ENCODE peak calls at places on chromosomes 11 and 22, in seven cellular contexts. O is IMR-90, T is mammary epithelial cell, K is MM.1S, G is adipocyte, Y is colonic mucosa, E is HCT116. A is an unnamed sample.
A peak's percentile ranks its signal among the peaks of the same experiment; 100 is the strongest.

GRCh38 chr22:20988573-20989322 is 6.7 kb downstream of the LZTR1 start:
- DNase-seq in K (no peak), E (no peak), Y (no peak), G (no peak), O (no peak), T (no peak), A (no peak)

GRCh38 chr22:25478573-25478972 is 85.9 kb upstream of the GRK3 start:
- DNase-seq in G (no peak), Y (no peak), O (no peak), K (no peak), E (no peak), T (no peak), A (no peak)

GRCh38 chr22:19967850-19968449 is 26.3 kb upstream of the TXNRD2 start:
- DNase-seq in Y (no peak), K (no peak), G (no peak), O (no peak), T (no peak), E (no peak), A (no peak)

GRCh38 chr11:103091024-103091423 is 936 bp downstream of the DCUN1D5 start:
- DNase-seq in O (peak; percentile 4), G (peak; percentile 43), K (no peak), T (peak; percentile 26), Y (no peak), E (no peak), A (peak; percentile 18)

GRCh38 chr22:25174888-25175411 is 24.7 kb upstream of the CRYBB3 start:
- DNase-seq in K (no peak), E (no peak), O (no peak), T (no peak), G (no peak), Y (no peak), A (no peak)

GRCh38 chr11:45089845-45090499 is 56.5 kb upstream of the PRDM11 start:
- DNase-seq in G (peak; percentile 82), O (peak; percentile 37), T (peak; percentile 40), E (no peak), K (no peak), Y (no peak), A (peak; percentile 26)

GRCh38 chr11:96200243-96200642 is 142.8 kb downstream of the MAML2 start:
- DNase-seq in E (no peak), O (peak; percentile 89), Y (no peak), G (peak; percentile 94), T (no peak), K (no peak), A (no peak)

GRCh38 chr11:128929991-128930390 is 12.7 kb downstream of the TP53AIP1 start:
- DNase-seq in E (no peak), O (peak; percentile 73), T (no peak), K (no peak), Y (no peak), G (peak; percentile 19), A (no peak)

GRCh38 chr22:25736378-25737011 is 5.5 kb upstream of the MYO18B start:
- DNase-seq in Y (no peak), G (no peak), E (no peak), O (no peak), K (no peak), T (no peak), A (peak; percentile 88)

GRCh38 chr11:63614136-63614664 is at the start of gene PLAAT3:
- DNase-seq in E (peak; percentile 36), G (peak; percentile 79), O (no peak), Y (peak; percentile 73), K (peak; percentile 35), T (no peak), A (no peak)

GRCh38 chr11:70108250-70108649 is 30.1 kb downstream of the ANO1 start:
- DNase-seq in T (no peak), K (no peak), E (no peak), Y (no peak), G (peak; percentile 48), O (peak; percentile 84), A (no peak)

DNA sequence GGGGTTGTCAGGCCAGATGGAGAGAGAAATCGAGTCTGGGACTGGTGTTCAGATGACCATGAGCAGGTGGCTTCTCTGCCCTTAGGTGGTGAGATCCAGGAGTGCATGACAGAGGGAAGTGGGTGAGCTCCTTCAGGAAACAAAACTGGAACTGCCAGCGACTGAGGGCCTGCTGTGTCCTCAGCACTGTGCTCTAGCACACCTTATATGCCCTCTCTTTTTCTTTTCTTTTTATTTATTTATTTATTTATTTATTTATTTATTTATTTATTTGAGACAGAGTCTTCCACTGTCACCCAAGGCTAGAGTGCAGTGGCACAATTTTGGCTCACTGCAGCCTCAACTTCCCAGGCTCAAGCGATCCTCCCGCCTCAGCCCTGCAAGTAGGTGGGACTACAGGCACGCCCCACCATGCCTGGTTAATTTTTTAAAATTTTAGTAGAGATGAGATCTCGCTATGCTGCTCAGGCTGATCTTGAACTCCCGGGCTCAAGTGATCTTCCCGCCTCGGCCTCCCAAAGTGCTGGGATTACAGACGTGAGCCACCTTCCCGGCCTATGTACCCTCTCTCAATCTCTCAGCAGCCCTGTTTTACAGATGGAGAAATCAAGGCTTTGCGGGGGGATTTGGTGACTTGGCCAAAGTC is 14.8 kb upstream of the RASD2 start:
- DNase-seq in G (no peak), Y (no peak), E (no peak), T (no peak), O (no peak), K (no peak), A (no peak)
- H3K4me3 ChIP-seq in G (no peak overlapping the region), Y (no peak overlapping the region), E (no peak overlapping the region), T (no peak overlapping the region), O (no peak overlapping the region), K (no peak overlapping the region), A (no peak overlapping the region)

GRCh38 chr22:46592390-46592872 is 27.8 kb upstream of the GRAMD4 start:
- DNase-seq in K (peak; percentile 56), O (peak; percentile 71), G (no peak), E (no peak), T (peak; percentile 67), Y (no peak), A (peak; percentile 84)
- H3K9ac ChIP-seq in K (peak overlapping the region; percentile 43), O (no peak overlapping the region), G (peak overlapping the region; percentile 66), E (no peak overlapping the region), T (peak overlapping the region; percentile 19), Y (no peak overlapping the region), A (peak overlapping the region; percentile 51)

GRCh38 chr11:118911113-118911879 is 14.4 kb downstream of the BCL9L start:
- DNase-seq in Y (peak; percentile 77), T (peak; percentile 66), G (peak; percentile 61), E (no peak), K (no peak), O (peak; percentile 52), A (no peak)

GRCh38 chr11:118908931-118909618 is 16.7 kb downstream of the BCL9L start:
- DNase-seq in K (no peak), O (peak; percentile 92), E (no peak), Y (peak; percentile 66), G (peak; percentile 90), T (peak; percentile 23), A (no peak)

GRCh38 chr11:118909619-118910308 is 16.0 kb downstream of the BCL9L start:
- DNase-seq in O (no peak), Y (no peak), K (no peak), G (no peak), E (no peak), T (peak; percentile 11), A (no peak)

GRCh38 chr11:118911880-118912741 is 13.6 kb downstream of the BCL9L start:
- DNase-seq in K (no peak), E (peak; percentile 96), O (peak; percentile 93), G (peak; percentile 96), T (peak; percentile 99), Y (peak; percentile 90), A (peak; percentile 49)

DNA sequence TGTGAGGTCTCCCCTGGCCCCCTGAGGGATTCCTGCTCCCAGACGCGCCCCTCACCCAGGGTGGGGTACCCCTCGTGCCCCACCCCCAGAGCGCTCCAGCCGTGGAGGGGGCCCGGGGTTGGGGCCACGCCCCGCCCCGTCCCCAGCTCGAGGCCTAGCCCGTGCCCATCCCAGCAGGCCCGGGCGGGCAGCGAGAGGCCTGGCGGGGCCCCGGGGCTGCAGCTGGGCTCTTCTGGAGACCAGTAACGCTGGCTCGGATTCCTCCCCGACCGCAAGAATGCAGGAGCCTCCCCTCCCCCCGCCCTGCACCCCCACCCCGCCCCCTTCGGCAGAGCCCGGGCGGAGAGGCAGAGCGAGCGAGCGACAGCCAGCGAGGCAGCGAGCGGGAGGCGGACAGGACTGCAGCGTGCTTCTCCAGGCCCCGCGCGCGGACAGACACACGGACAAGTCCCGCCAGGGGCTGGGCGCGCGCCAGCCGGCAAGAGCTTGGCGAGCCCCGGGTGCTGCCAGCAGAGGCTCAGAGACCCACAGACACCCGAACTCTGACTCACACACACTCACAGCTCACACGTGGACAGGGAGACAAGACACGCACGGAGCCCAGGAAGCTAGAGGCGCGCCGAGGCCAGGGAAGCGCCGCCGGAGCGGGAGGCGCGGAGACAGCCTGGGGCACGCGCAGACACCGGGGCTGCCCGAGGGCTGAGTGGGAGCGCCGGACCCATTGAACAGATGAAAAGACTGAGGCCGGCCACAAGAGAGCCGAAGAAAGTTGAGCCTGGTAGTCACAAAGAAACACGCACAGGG is 15.2 kb downstream of the BCL9L start:
- DNase-seq in K (no peak), Y (no peak), G (peak; percentile 93), O (peak; percentile 92), E (no peak), T (peak; percentile 81), A (no peak)
- H3K4me3 ChIP-seq in K (no peak overlapping the region), Y (peak overlapping the region; percentile 17), G (peak overlapping the region; percentile 80), O (peak overlapping the region; percentile 25), E (peak overlapping the region; percentile 40), T (peak overlapping the region; percentile 37), A (no peak overlapping the region)

DNA sequence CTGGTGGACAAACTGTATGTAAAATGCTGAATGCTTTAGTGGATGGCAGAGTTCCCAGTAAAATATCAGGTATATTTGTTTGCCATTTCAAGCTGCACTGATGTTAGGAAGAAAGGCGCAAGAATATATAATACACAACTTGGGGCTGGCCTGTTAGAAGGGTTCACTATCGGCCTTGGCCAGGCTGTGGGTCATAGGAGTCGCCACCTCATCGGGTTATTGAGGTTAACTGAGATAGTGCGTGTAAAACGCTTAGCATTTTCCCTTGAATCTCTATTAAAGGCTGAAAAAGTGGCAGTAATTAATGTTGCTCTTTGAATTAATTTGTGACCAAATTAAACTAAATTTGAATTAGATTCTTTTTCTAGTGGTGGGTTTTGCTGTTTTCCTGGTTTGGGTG is 5.1 kb downstream of the FAM118A start:
- DNase-seq in K (no peak), E (no peak), O (no peak), Y (no peak), T (no peak), G (no peak), A (no peak)
- H3K9ac ChIP-seq in K (no peak overlapping the region), E (no peak overlapping the region), O (no peak overlapping the region), Y (no peak overlapping the region), T (no peak overlapping the region), G (no peak overlapping the region), A (no peak overlapping the region)